ENCODE peak calls at places on chromosome X, in four cellular contexts. One of them, this sample, is unnamed.

GRCh38 chrX:129925305-129926092 is 19.5 kb downstream of the UTP14A start:
- DNase-seq in glutamatergic neuron: peak; percentile 69
- DNase-seq in IMR-90: peak; percentile 81
- DNase-seq in dorsolateral prefrontal cortex: peak; percentile 76
- DNase-seq in this sample: peak; percentile 66

GRCh38 chrX:154012336-154012991 is 7.2 kb downstream of the IRAK1 start:
- DNase-seq in dorsolateral prefrontal cortex: no peak
- DNase-seq in glutamatergic neuron: no peak
- DNase-seq in IMR-90: no peak
- DNase-seq in this sample: no peak

GRCh38 chrX:107565916-107566602 is 62.3 kb upstream of the PRPS1 start:
- DNase-seq in dorsolateral prefrontal cortex: no peak
- DNase-seq in glutamatergic neuron: no peak
- DNase-seq in IMR-90: peak; percentile 70
- DNase-seq in this sample: peak; percentile 30

GRCh38 chrX:40579880-40580536 is 762 bp upstream of the ATP6AP2 start:
- DNase-seq in dorsolateral prefrontal cortex: no peak
- DNase-seq in glutamatergic neuron: no peak
- DNase-seq in IMR-90: no peak
- DNase-seq in this sample: no peak

GRCh38 chrX:41921492-41922124 is 1.7 kb downstream of the CASK start:
- DNase-seq in glutamatergic neuron: no peak
- DNase-seq in IMR-90: peak; percentile 37
- DNase-seq in dorsolateral prefrontal cortex: no peak
- DNase-seq in this sample: no peak

GRCh38 chrX:150224676-150225075 is 138.4 kb upstream of the MAMLD1 start:
- DNase-seq in IMR-90: no peak
- DNase-seq in dorsolateral prefrontal cortex: no peak
- DNase-seq in glutamatergic neuron: no peak
- DNase-seq in this sample: no peak

GRCh38 chrX:23385242-23385641 is 50.6 kb downstream of the PTCHD1 start:
- DNase-seq in dorsolateral prefrontal cortex: no peak
- DNase-seq in IMR-90: no peak
- DNase-seq in glutamatergic neuron: no peak
- DNase-seq in this sample: no peak

GRCh38 chrX:1388651-1389050 is 3.3 kb downstream of the SLC25A6 start:
- DNase-seq in dorsolateral prefrontal cortex: no peak
- DNase-seq in IMR-90: no peak
- DNase-seq in glutamatergic neuron: no peak
- DNase-seq in this sample: no peak

GRCh38 chrX:136130931-136131843 is 16.1 kb upstream of the FHL1 start:
- DNase-seq in dorsolateral prefrontal cortex: no peak
- DNase-seq in IMR-90: peak; percentile 82
- DNase-seq in glutamatergic neuron: no peak
- DNase-seq in this sample: peak; percentile 88

GRCh38 chrX:35682481-35682880 is 115.7 kb upstream of the MAGEB16 start:
- DNase-seq in dorsolateral prefrontal cortex: no peak
- DNase-seq in IMR-90: no peak
- DNase-seq in glutamatergic neuron: no peak
- DNase-seq in this sample: no peak

GRCh38 chrX:154307207-154307606 is 11.6 kb downstream of the TKTL1 start:
- DNase-seq in IMR-90: no peak
- DNase-seq in dorsolateral prefrontal cortex: no peak
- DNase-seq in glutamatergic neuron: no peak
- DNase-seq in this sample: no peak

GRCh38 chrX:9707306-9708015 is 58.2 kb downstream of the GPR143 start:
- DNase-seq in IMR-90: no peak
- DNase-seq in glutamatergic neuron: no peak
- DNase-seq in dorsolateral prefrontal cortex: no peak
- DNase-seq in this sample: no peak

GRCh38 chrX:43317378-43317777 is 338.7 kb upstream of the MAOA start:
- DNase-seq in glutamatergic neuron: no peak
- DNase-seq in IMR-90: no peak
- DNase-seq in dorsolateral prefrontal cortex: no peak
- DNase-seq in this sample: no peak

GRCh38 chrX:140709421-140709846 is at the start of gene LINC00632:
- DNase-seq in dorsolateral prefrontal cortex: peak; percentile 57
- DNase-seq in glutamatergic neuron: peak; percentile 18
- DNase-seq in IMR-90: no peak
- DNase-seq in this sample: no peak

GRCh38 chrX:17590892-17591740 is 146.2 kb upstream of the SCML1 start:
- DNase-seq in IMR-90: peak; percentile 80
- DNase-seq in glutamatergic neuron: peak; percentile 56
- DNase-seq in dorsolateral prefrontal cortex: peak; percentile 53
- DNase-seq in this sample: peak; percentile 58

GRCh38 chrX:150774798-150775568 is 81.8 kb downstream of the MTMR1 start:
- DNase-seq in glutamatergic neuron: no peak
- DNase-seq in dorsolateral prefrontal cortex: peak; percentile 31
- DNase-seq in IMR-90: no peak
- DNase-seq in this sample: no peak

GRCh38 chrX:134542485-134542884 is 82.5 kb downstream of the HPRT1 start:
- DNase-seq in IMR-90: peak; percentile 70
- DNase-seq in glutamatergic neuron: no peak
- DNase-seq in dorsolateral prefrontal cortex: no peak
- DNase-seq in this sample: peak; percentile 32

GRCh38 chrX:150828785-150829184 is 69.7 kb downstream of the CD99L2 start:
- DNase-seq in IMR-90: no peak
- DNase-seq in dorsolateral prefrontal cortex: no peak
- DNase-seq in glutamatergic neuron: no peak
- DNase-seq in this sample: no peak

GRCh38 chrX:13109811-13110210 is 65.4 kb upstream of the FAM9C start:
- DNase-seq in dorsolateral prefrontal cortex: no peak
- DNase-seq in IMR-90: peak; percentile 61
- DNase-seq in glutamatergic neuron: no peak
- DNase-seq in this sample: no peak

GRCh38 chrX:74063426-74064155 is 240.4 kb upstream of the ZCCHC13 start:
- DNase-seq in dorsolateral prefrontal cortex: no peak
- DNase-seq in IMR-90: no peak
- DNase-seq in glutamatergic neuron: no peak
- DNase-seq in this sample: no peak

GRCh38 chrX:109774706-109775105 is 41.6 kb upstream of the ACSL4 start:
- DNase-seq in glutamatergic neuron: no peak
- DNase-seq in IMR-90: peak; percentile 77
- DNase-seq in dorsolateral prefrontal cortex: no peak
- DNase-seq in this sample: peak; percentile 74

GRCh38 chrX:50910685-50911176 is at the start of gene BMP15:
- DNase-seq in glutamatergic neuron: no peak
- DNase-seq in dorsolateral prefrontal cortex: no peak
- DNase-seq in IMR-90: no peak
- DNase-seq in this sample: no peak

GRCh38 chrX:43002526-43003203 is 224.7 kb upstream of the PPP1R2C start:
- DNase-seq in dorsolateral prefrontal cortex: no peak
- DNase-seq in glutamatergic neuron: no peak
- DNase-seq in IMR-90: no peak
- DNase-seq in this sample: no peak

GRCh38 chrX:46140272-46140671 is 404.9 kb downstream of the ZNF674 start:
- DNase-seq in glutamatergic neuron: no peak
- DNase-seq in dorsolateral prefrontal cortex: no peak
- DNase-seq in IMR-90: no peak
- DNase-seq in this sample: no peak

GRCh38 chrX:65522739-65523372 is 11.7 kb downstream of the LAS1L start:
- DNase-seq in glutamatergic neuron: no peak
- DNase-seq in IMR-90: peak; percentile 52
- DNase-seq in dorsolateral prefrontal cortex: no peak
- DNase-seq in this sample: peak; percentile 43

GRCh38 chrX:16479206-16479869 is 170.6 kb upstream of the S100G start:
- DNase-seq in glutamatergic neuron: no peak
- DNase-seq in dorsolateral prefrontal cortex: no peak
- DNase-seq in IMR-90: peak; percentile 84
- DNase-seq in this sample: peak; percentile 33

GRCh38 chrX:155263854-155264628 is at the start of gene RAB39B:
- DNase-seq in glutamatergic neuron: peak; percentile 71
- DNase-seq in IMR-90: peak; percentile 68
- DNase-seq in dorsolateral prefrontal cortex: peak; percentile 82
- DNase-seq in this sample: peak; percentile 11

GRCh38 chrX:100973411-100973810 is 3.9 kb downstream of the ARL13A start:
- DNase-seq in dorsolateral prefrontal cortex: no peak
- DNase-seq in glutamatergic neuron: no peak
- DNase-seq in IMR-90: peak; percentile 87
- DNase-seq in this sample: peak; percentile 49

GRCh38 chrX:49292400-49293362 is 10.8 kb upstream of the GAGE10 start:
- DNase-seq in dorsolateral prefrontal cortex: no peak
- DNase-seq in glutamatergic neuron: no peak
- DNase-seq in IMR-90: no peak
- DNase-seq in this sample: no peak

GRCh38 chrX:40854242-40854641 is 118.9 kb upstream of the MED14 start:
- DNase-seq in IMR-90: no peak
- DNase-seq in glutamatergic neuron: no peak
- DNase-seq in dorsolateral prefrontal cortex: no peak
- DNase-seq in this sample: no peak

GRCh38 chrX:103477496-103477895 is 41.8 kb downstream of the RAB40A start:
- DNase-seq in glutamatergic neuron: no peak
- DNase-seq in dorsolateral prefrontal cortex: no peak
- DNase-seq in IMR-90: peak; percentile 42
- DNase-seq in this sample: peak; percentile 3